ENCODE peak calls at places on chromosomes 3 and 15, in eight cellular contexts. K is non-pigmented ciliary epithelial cell, P is psoas muscle, I is smooth muscle cell of the brain vasculature, N is amniotic epithelial cell, O is NCI-H1092, X is NCI-H1694, R is fibroblast of pulmonary artery. M is an unnamed sample.

GRCh38 chr3:23590874-23591273 is 214.9 kb upstream of the UBE2E1 start:
- DNase-seq in K (no peak), P (no peak), I (no peak), N (no peak), O (no peak), X (no peak), R (no peak), M (no peak)

GRCh38 chr3:55650011-55650410 is 162.9 kb upstream of the WNT5A start:
- DNase-seq in K (no peak), P (no peak), I (no peak), N (no peak), O (no peak), X (no peak), R (no peak), M (no peak)

GRCh38 chr15:92715753-92716152 is 60.2 kb upstream of the FAM174B start:
- DNase-seq in K (no peak), P (no peak), I (no peak), N (no peak), O (no peak), X (no peak), R (peak), M (no peak)

GRCh38 chr15:31260646-31261265 is 65.9 kb upstream of the KLF13 start:
- DNase-seq in K (no peak), P (no peak), I (no peak), N (no peak), O (no peak), X (no peak), R (no peak), M (no peak)

GRCh38 chr3:113057117-113057516 is 66.3 kb downstream of the GTPBP8 start:
- DNase-seq in K (no peak), P (no peak), I (no peak), N (no peak), O (no peak), X (no peak), R (no peak), M (no peak)

GRCh38 chr3:195098741-195099525 is 172.0 kb downstream of the XXYLT1 start:
- DNase-seq in K (no peak), P (peak), I (no peak), N (no peak), O (no peak), X (no peak), R (no peak), M (no peak)

GRCh38 chr15:65903296-65904073 is 34.2 kb downstream of the RAB11A start:
- DNase-seq in K (peak), P (no peak), I (no peak), N (peak), O (no peak), X (no peak), R (peak), M (no peak)

GRCh38 chr3:8843347-8843746 is 73.9 kb upstream of the OXTR start:
- DNase-seq in K (no peak), P (no peak), I (peak), N (no peak), O (no peak), X (no peak), R (no peak), M (no peak)

GRCh38 chr3:162436826-162437225 is 940.2 kb downstream of the OTOL1 start:
- DNase-seq in K (no peak), P (no peak), I (no peak), N (no peak), O (no peak), X (no peak), R (no peak), M (no peak)

GRCh38 chr3:146308222-146308621 is 57.3 kb upstream of the PLSCR4 start:
- DNase-seq in K (peak), P (no peak), I (no peak), N (peak), O (no peak), X (no peak), R (peak), M (no peak)

GRCh38 chr3:7710284-7710683 is 791.3 kb upstream of the LMCD1 start:
- DNase-seq in K (no peak), P (no peak), I (no peak), N (no peak), O (no peak), X (no peak), R (no peak), M (no peak)

GRCh38 chr3:197029511-197030167 is at the start of gene MELTF:
- DNase-seq in K (no peak), P (peak), I (no peak), N (peak), O (peak), X (peak), R (peak), M (no peak)

GRCh38 chr3:58336135-58336882 is 3.6 kb downstream of the PXK start:
- DNase-seq in K (peak), P (no peak), I (no peak), N (peak), O (no peak), X (no peak), R (peak), M (no peak)

GRCh38 chr3:30644615-30645014 is 38.2 kb downstream of the TGFBR2 start:
- DNase-seq in K (no peak), P (no peak), I (no peak), N (peak), O (no peak), X (no peak), R (peak), M (no peak)

GRCh38 chr3:148379763-148380162 is 317.9 kb upstream of the AGTR1 start:
- DNase-seq in K (peak), P (no peak), I (peak), N (peak), O (no peak), X (no peak), R (peak), M (no peak)

GRCh38 chr3:14353486-14353885 is 48.9 kb upstream of the SLC6A6 start:
- DNase-seq in K (no peak), P (no peak), I (no peak), N (peak), O (no peak), X (no peak), R (no peak), M (no peak)

GRCh38 chr15:54365001-54365400 is 386.8 kb downstream of the UNC13C start:
- DNase-seq in K (no peak), P (no peak), I (no peak), N (no peak), O (no peak), X (no peak), R (no peak), M (peak)

GRCh38 chr3:197224034-197224444 is 74.4 kb downstream of the DLG1 start:
- DNase-seq in K (no peak), P (no peak), I (peak), N (peak), O (peak), X (peak), R (peak), M (peak)

GRCh38 chr15:48559270-48559669 is 86.2 kb downstream of the FBN1 start:
- DNase-seq in K (peak), P (peak), I (peak), N (peak), O (no peak), X (no peak), R (peak), M (no peak)

GRCh38 chr15:89436560-89437311 is 59.6 kb downstream of the RHCG start:
- DNase-seq in K (no peak), P (no peak), I (no peak), N (no peak), O (no peak), X (no peak), R (no peak), M (no peak)

GRCh38 chr3:123751478-123751877 is 132.7 kb downstream of the MYLK start:
- DNase-seq in K (no peak), P (no peak), I (no peak), N (peak), O (no peak), X (no peak), R (no peak), M (no peak)

GRCh38 chr15:100123611-100124010 is 218.2 kb downstream of the ADAMTS17 start:
- DNase-seq in K (no peak), P (peak), I (no peak), N (no peak), O (no peak), X (no peak), R (no peak), M (no peak)

GRCh38 chr15:52196891-52197290 is 5.7 kb upstream of the GNB5 start:
- DNase-seq in K (no peak), P (no peak), I (no peak), N (no peak), O (no peak), X (no peak), R (no peak), M (no peak)

GRCh38 chr3:13086594-13086993 is 13.4 kb upstream of the IQSEC1 start:
- DNase-seq in K (no peak), P (no peak), I (no peak), N (no peak), O (no peak), X (no peak), R (no peak), M (no peak)

GRCh38 chr3:50256978-50257890 is 11.7 kb upstream of the SEMA3B start:
- DNase-seq in K (no peak), P (no peak), I (no peak), N (no peak), O (no peak), X (no peak), R (peak), M (no peak)

GRCh38 chr3:42043116-42043796 is 47.9 kb upstream of the TRAK1 start:
- DNase-seq in K (no peak), P (no peak), I (peak), N (peak), O (peak), X (no peak), R (peak), M (no peak)

GRCh38 chr3:11835028-11835639 is 11.6 kb downstream of the TAMM41 start:
- DNase-seq in K (no peak), P (no peak), I (no peak), N (peak), O (no peak), X (no peak), R (peak), M (peak)

GRCh38 chr3:78613366-78614008 is 1154.3 kb downstream of the ROBO1 start:
- DNase-seq in K (no peak), P (no peak), I (no peak), N (no peak), O (peak), X (no peak), R (no peak), M (no peak)

GRCh38 chr15:37053070-37053653 is 47.2 kb downstream of the MEIS2 start:
- DNase-seq in K (no peak), P (no peak), I (no peak), N (peak), O (no peak), X (no peak), R (peak), M (no peak)

GRCh38 chr15:88604972-88605506 is 16.1 kb upstream of the AEN start:
- DNase-seq in K (no peak), P (no peak), I (no peak), N (no peak), O (no peak), X (no peak), R (no peak), M (no peak)

GRCh38 chr3:177147790-177148189 is 49.5 kb downstream of the TBL1XR1 start:
- DNase-seq in K (no peak), P (no peak), I (no peak), N (no peak), O (no peak), X (no peak), R (no peak), M (no peak)

GRCh38 chr3:54999801-55000200 is 71.9 kb upstream of the LRTM1 start:
- DNase-seq in K (peak), P (no peak), I (no peak), N (peak), O (no peak), X (no peak), R (peak), M (no peak)

M was measured in NCI-H446 treated with DMSO at 0.1 percent for 48 hours.